ENCODE peak calls at places on chromosomes 11 and 22, in four cellular contexts. One of them, this sample, is unnamed. For H3K79me1, the result is how much of the 10 kb centered on the place peaks cover.

GRCh38 chr22:19079691-19080090 is 42.5 kb downstream of the DGCR2 start:
- DNase-seq in IMR-90: no peak
- DNase-seq in H1: no peak
- DNase-seq in mesendoderm: no peak
- DNase-seq in this sample: no peak

GRCh38 chr22:29450222-29450621 is 11.8 kb downstream of the RFPL1 start:
- DNase-seq in mesendoderm: no peak
- DNase-seq in H1: no peak
- DNase-seq in IMR-90: no peak
- DNase-seq in this sample: no peak

GRCh38 chr11:17760102-17761029 is 25.8 kb downstream of the KCNC1 start:
- DNase-seq in IMR-90: peak
- DNase-seq in H1: peak
- DNase-seq in mesendoderm: peak
- DNase-seq in this sample: peak

GRCh38 chr11:93196816-93197382 is 892 bp downstream of the SLC36A4 start:
- DNase-seq in IMR-90: peak
- DNase-seq in H1: no peak
- DNase-seq in mesendoderm: no peak
- DNase-seq in this sample: no peak

GRCh38 chr11:69949327-69949726 is 128.8 kb upstream of the ANO1 start:
- DNase-seq in mesendoderm: peak
- DNase-seq in H1: no peak
- DNase-seq in IMR-90: peak
- DNase-seq in this sample: peak

GRCh38 chr11:15117751-15118150 is 3.0 kb downstream of the INSC start:
- DNase-seq in IMR-90: no peak
- DNase-seq in mesendoderm: no peak
- DNase-seq in H1: no peak
- DNase-seq in this sample: no peak

GRCh38 chr11:35747638-35748037 is 85.1 kb downstream of the TRIM44 start:
- DNase-seq in IMR-90: no peak
- DNase-seq in mesendoderm: no peak
- DNase-seq in H1: no peak
- DNase-seq in this sample: no peak

GRCh38 chr11:112580864-112581263 is 320.2 kb upstream of the PLET1 start:
- DNase-seq in mesendoderm: no peak
- DNase-seq in H1: no peak
- DNase-seq in IMR-90: no peak
- DNase-seq in this sample: no peak

GRCh38 chr11:68146010-68146540 is 24.9 kb upstream of the CHKA start:
- DNase-seq in IMR-90: no peak
- DNase-seq in mesendoderm: no peak
- DNase-seq in H1: no peak
- DNase-seq in this sample: no peak

GRCh38 chr11:44943696-44944095 is 7.0 kb downstream of the TP53I11 start:
- DNase-seq in mesendoderm: no peak
- DNase-seq in H1: no peak
- DNase-seq in IMR-90: no peak
- DNase-seq in this sample: no peak

GRCh38 chr11:74577624-74578396 is 14.6 kb upstream of the POLD3 start:
- DNase-seq in mesendoderm: no peak
- DNase-seq in IMR-90: peak
- DNase-seq in H1: no peak
- DNase-seq in this sample: no peak

GRCh38 chr22:23402275-23403151 is 177.6 kb downstream of the IGLL1 start:
- DNase-seq in mesendoderm: peak
- DNase-seq in H1: peak
- DNase-seq in IMR-90: peak
- DNase-seq in this sample: peak

GRCh38 chr11:67266424-67267187 is at the start of gene GRK2:
- DNase-seq in mesendoderm: peak
- DNase-seq in H1: no peak
- DNase-seq in IMR-90: peak
- DNase-seq in this sample: no peak

GRCh38 chr11:66388746-66389386 is 17.3 kb upstream of the SLC29A2 start:
- DNase-seq in IMR-90: peak
- DNase-seq in H1: peak
- DNase-seq in mesendoderm: peak
- DNase-seq in this sample: peak

DNA sequence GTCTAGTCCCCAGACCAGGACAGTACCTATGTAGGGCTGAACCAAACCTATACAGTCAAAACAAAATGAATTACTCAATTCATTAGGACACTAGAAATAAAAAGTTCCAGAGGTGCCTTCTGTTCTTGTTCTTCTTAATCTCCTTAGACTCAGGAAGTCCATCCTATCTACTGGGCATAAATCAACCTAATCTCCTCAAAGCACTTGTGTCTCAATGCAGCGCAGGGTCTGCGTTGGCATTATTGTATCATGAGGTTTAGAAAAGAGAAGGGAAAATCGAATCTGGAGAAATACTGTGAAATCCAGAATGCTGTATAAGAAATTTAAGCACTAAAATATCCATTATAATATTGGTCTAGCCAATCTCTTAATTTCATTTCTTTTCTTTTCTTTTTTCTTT is 2.4 kb upstream of the OR10V1 start:
- DNase-seq in IMR-90: no peak
- DNase-seq in H1: no peak
- DNase-seq in mesendoderm: no peak
- DNase-seq in this sample: no peak
- H3K56ac ChIP-seq in IMR-90: no peak
- H3K56ac ChIP-seq in H1: no peak
- H3K56ac ChIP-seq in mesendoderm: no peak
- H3K56ac ChIP-seq in this sample: no peak

GRCh38 chr11:1533342-1533725 is 38.7 kb downstream of the DUSP8 start:
- DNase-seq in IMR-90: no peak
- DNase-seq in mesendoderm: no peak
- DNase-seq in H1: no peak
- DNase-seq in this sample: no peak

GRCh38 chr11:1530686-1531256 is 41.3 kb downstream of the DUSP8 start:
- DNase-seq in H1: no peak
- DNase-seq in mesendoderm: no peak
- DNase-seq in IMR-90: no peak
- DNase-seq in this sample: no peak

GRCh38 chr11:1532606-1533341 is 39.3 kb downstream of the DUSP8 start:
- DNase-seq in mesendoderm: no peak
- DNase-seq in IMR-90: no peak
- DNase-seq in H1: no peak
- DNase-seq in this sample: no peak

GRCh38 chr11:1531418-1531817 is 40.7 kb downstream of the DUSP8 start:
- DNase-seq in IMR-90: no peak
- DNase-seq in mesendoderm: no peak
- DNase-seq in H1: no peak
- DNase-seq in this sample: no peak

DNA sequence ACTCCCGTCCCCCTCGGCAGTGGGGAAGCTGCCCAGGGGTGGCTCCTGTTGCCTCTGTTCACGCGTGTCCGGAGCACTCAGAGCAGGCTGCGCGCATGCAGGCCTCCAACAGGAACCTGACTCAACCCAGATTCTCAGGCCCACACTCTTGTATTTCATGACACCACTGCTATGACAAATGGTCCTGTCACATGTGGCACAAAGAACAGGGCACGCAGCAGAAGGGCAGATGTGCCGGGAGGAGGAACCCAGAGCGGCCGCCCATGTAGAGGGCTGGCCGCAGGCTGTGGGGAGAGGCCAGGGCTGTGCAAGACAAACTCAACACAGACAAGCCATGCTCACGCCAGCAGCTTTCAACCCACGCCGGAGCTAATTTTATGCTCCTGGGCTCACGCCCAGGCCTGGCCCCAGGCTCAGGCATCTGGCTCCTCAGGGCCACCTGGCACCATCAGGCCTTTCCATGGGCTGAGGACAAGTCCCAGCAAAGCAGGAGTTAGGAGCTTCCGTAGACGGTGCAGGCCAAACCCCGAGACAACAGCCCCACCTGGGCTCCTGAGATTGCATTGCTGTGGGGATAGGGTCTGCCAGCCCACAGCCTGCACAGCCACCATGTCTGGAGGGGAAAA is 40.0 kb downstream of the DUSP8 start:
- DNase-seq in H1: no peak
- DNase-seq in IMR-90: no peak
- DNase-seq in mesendoderm: no peak
- DNase-seq in this sample: no peak
- H3K79me1 ChIP-seq in H1: under half
- H3K79me1 ChIP-seq in IMR-90: under half
- H3K79me1 ChIP-seq in mesendoderm: under half
- H3K79me1 ChIP-seq in this sample: under half

GRCh38 chr22:20273720-20274119 is 5.6 kb upstream of the RTN4R start:
- DNase-seq in H1: no peak
- DNase-seq in IMR-90: no peak
- DNase-seq in mesendoderm: no peak
- DNase-seq in this sample: no peak
- H2BK5ac ChIP-seq in H1: no peak
- H2BK5ac ChIP-seq in IMR-90: no peak
- H2BK5ac ChIP-seq in mesendoderm: no peak
- H2BK5ac ChIP-seq in this sample: no peak

GRCh38 chr22:43832393-43833265 is 20.5 kb upstream of the EFCAB6 start:
- DNase-seq in H1: no peak
- DNase-seq in mesendoderm: no peak
- DNase-seq in IMR-90: no peak
- DNase-seq in this sample: no peak

GRCh38 chr22:43837666-43838065 is 24.6 kb downstream of the SULT4A1 start:
- DNase-seq in H1: no peak
- DNase-seq in IMR-90: no peak
- DNase-seq in mesendoderm: no peak
- DNase-seq in this sample: no peak

GRCh38 chr22:43833286-43834240 is 21.5 kb upstream of the EFCAB6 start:
- DNase-seq in IMR-90: no peak
- DNase-seq in H1: no peak
- DNase-seq in mesendoderm: no peak
- DNase-seq in this sample: no peak

GRCh38 chr22:43835736-43836135 is 23.6 kb upstream of the EFCAB6 start:
- DNase-seq in H1: no peak
- DNase-seq in mesendoderm: no peak
- DNase-seq in IMR-90: no peak
- DNase-seq in this sample: no peak

DNA sequence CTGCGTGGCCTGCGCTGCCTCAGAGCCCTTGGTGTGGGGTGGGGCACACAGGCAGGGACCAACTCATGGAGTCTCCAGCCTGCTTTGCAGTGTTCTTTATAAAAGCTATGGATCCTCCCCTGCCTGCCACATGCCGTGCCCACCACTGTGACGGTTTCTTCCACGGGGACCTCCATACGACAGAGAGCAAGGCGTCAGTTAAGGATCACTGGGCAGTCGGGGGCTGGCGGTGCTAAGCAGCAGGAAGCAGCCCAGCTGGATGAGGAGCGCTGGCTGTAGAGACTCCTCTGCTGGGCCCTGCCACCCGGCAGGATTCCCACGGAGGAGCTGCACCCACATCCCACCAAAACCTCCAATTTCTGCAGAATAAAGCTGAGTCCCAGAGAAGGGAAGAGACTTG is 23.1 kb upstream of the EFCAB6 start:
- DNase-seq in H1: no peak
- DNase-seq in IMR-90: no peak
- DNase-seq in mesendoderm: no peak
- DNase-seq in this sample: no peak
- H3K56ac ChIP-seq in H1: no peak
- H3K56ac ChIP-seq in IMR-90: no peak
- H3K56ac ChIP-seq in mesendoderm: no peak
- H3K56ac ChIP-seq in this sample: no peak

DNA sequence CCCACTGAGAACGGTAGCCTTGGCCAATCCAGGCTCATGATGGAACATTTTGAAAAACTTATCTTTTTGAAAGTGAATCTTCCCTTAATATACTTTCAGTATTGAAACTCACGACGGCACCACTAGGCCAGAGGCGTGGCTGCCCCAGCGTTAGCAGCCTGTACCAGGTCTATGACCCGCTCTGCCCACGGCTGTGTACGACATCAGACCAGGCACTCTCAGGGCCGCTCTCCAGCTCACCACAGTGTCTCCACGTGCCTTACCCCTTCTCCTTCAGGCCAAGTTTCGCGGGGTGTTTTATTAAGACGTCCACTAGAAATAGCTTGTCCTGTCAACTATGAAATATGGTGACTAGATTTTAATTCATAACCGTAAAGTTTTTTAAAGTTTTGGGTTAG is 31.2 kb downstream of the ALG12 start:
- DNase-seq in mesendoderm: no peak
- DNase-seq in IMR-90: no peak
- DNase-seq in H1: no peak
- DNase-seq in this sample: no peak
- H3K79me1 ChIP-seq in mesendoderm: under half
- H3K79me1 ChIP-seq in IMR-90: under half
- H3K79me1 ChIP-seq in H1: under half
- H3K79me1 ChIP-seq in this sample: under half